ENCODE peak calls at places on chromosomes 5 and 9, in ten cellular contexts. One of them, this sample, is unnamed. For H3K27me3 and H3K36me3, the result is how much of the 10 kb centered on the place peaks cover.

GRCh38 chr9:77514886-77515711 is 133.0 kb downstream of the GNA14 start:
- DNase-seq in transverse colon: no peak
- DNase-seq in CD8-positive, alpha-beta memory T cell: no peak
- DNase-seq in BJ: peak
- DNase-seq in spleen: no peak
- DNase-seq in thyroid gland: peak
- DNase-seq in aorta: peak
- DNase-seq in brain microvascular endothelial cell: peak
- DNase-seq in kidney epithelial cell: no peak
- DNase-seq in neural progenitor cell: no peak
- DNase-seq in this sample: no peak

GRCh38 chr5:142769251-142769792 is 855 bp upstream of the ARHGAP26 start:
- DNase-seq in CD8-positive, alpha-beta memory T cell: no peak
- DNase-seq in thyroid gland: no peak
- DNase-seq in kidney epithelial cell: no peak
- DNase-seq in spleen: no peak
- DNase-seq in BJ: no peak
- DNase-seq in brain microvascular endothelial cell: peak
- DNase-seq in transverse colon: peak
- DNase-seq in aorta: no peak
- DNase-seq in neural progenitor cell: peak
- DNase-seq in this sample: no peak

GRCh38 chr9:134683714-134684374 is 42.2 kb downstream of the COL5A1 start:
- DNase-seq in BJ: no peak
- DNase-seq in brain microvascular endothelial cell: no peak
- DNase-seq in spleen: peak
- DNase-seq in thyroid gland: no peak
- DNase-seq in CD8-positive, alpha-beta memory T cell: no peak
- DNase-seq in aorta: peak
- DNase-seq in transverse colon: no peak
- DNase-seq in kidney epithelial cell: no peak
- DNase-seq in neural progenitor cell: no peak
- DNase-seq in this sample: no peak

GRCh38 chr9:123020796-123021195 is 12.7 kb upstream of the GPR21 start:
- DNase-seq in brain microvascular endothelial cell: no peak
- DNase-seq in kidney epithelial cell: no peak
- DNase-seq in BJ: no peak
- DNase-seq in transverse colon: no peak
- DNase-seq in neural progenitor cell: no peak
- DNase-seq in CD8-positive, alpha-beta memory T cell: no peak
- DNase-seq in thyroid gland: no peak
- DNase-seq in spleen: no peak
- DNase-seq in aorta: no peak
- DNase-seq in this sample: no peak

GRCh38 chr5:112570708-112571448 is 151.8 kb upstream of the EPB41L4A start:
- DNase-seq in spleen: no peak
- DNase-seq in kidney epithelial cell: no peak
- DNase-seq in aorta: no peak
- DNase-seq in CD8-positive, alpha-beta memory T cell: no peak
- DNase-seq in transverse colon: no peak
- DNase-seq in neural progenitor cell: no peak
- DNase-seq in thyroid gland: no peak
- DNase-seq in BJ: no peak
- DNase-seq in brain microvascular endothelial cell: no peak
- DNase-seq in this sample: no peak

GRCh38 chr9:130243882-130244170 is 21.7 kb upstream of the HMCN2 start:
- DNase-seq in neural progenitor cell: no peak
- DNase-seq in brain microvascular endothelial cell: no peak
- DNase-seq in aorta: no peak
- DNase-seq in kidney epithelial cell: no peak
- DNase-seq in thyroid gland: no peak
- DNase-seq in CD8-positive, alpha-beta memory T cell: no peak
- DNase-seq in spleen: peak
- DNase-seq in BJ: no peak
- DNase-seq in transverse colon: no peak
- DNase-seq in this sample: no peak

GRCh38 chr9:87206064-87206661 is 258.9 kb upstream of the GAS1 start:
- DNase-seq in thyroid gland: no peak
- DNase-seq in aorta: no peak
- DNase-seq in CD8-positive, alpha-beta memory T cell: no peak
- DNase-seq in spleen: no peak
- DNase-seq in kidney epithelial cell: no peak
- DNase-seq in transverse colon: no peak
- DNase-seq in brain microvascular endothelial cell: peak
- DNase-seq in neural progenitor cell: no peak
- DNase-seq in BJ: peak
- DNase-seq in this sample: no peak

GRCh38 chr5:59607126-59607807 is 286.3 kb downstream of the PDE4D start:
- DNase-seq in thyroid gland: no peak
- DNase-seq in transverse colon: no peak
- DNase-seq in CD8-positive, alpha-beta memory T cell: no peak
- DNase-seq in BJ: no peak
- DNase-seq in aorta: no peak
- DNase-seq in kidney epithelial cell: no peak
- DNase-seq in spleen: no peak
- DNase-seq in brain microvascular endothelial cell: no peak
- DNase-seq in neural progenitor cell: no peak
- DNase-seq in this sample: no peak

GRCh38 chr9:16267336-16268036 is 603.0 kb downstream of the BNC2 start:
- DNase-seq in spleen: no peak
- DNase-seq in kidney epithelial cell: no peak
- DNase-seq in BJ: no peak
- DNase-seq in CD8-positive, alpha-beta memory T cell: no peak
- DNase-seq in thyroid gland: peak
- DNase-seq in transverse colon: no peak
- DNase-seq in aorta: no peak
- DNase-seq in brain microvascular endothelial cell: peak
- DNase-seq in neural progenitor cell: no peak
- DNase-seq in this sample: no peak

GRCh38 chr5:155485344-155485743 is 471.8 kb downstream of the KIF4B start:
- DNase-seq in spleen: no peak
- DNase-seq in neural progenitor cell: peak
- DNase-seq in CD8-positive, alpha-beta memory T cell: no peak
- DNase-seq in transverse colon: no peak
- DNase-seq in BJ: no peak
- DNase-seq in brain microvascular endothelial cell: no peak
- DNase-seq in thyroid gland: no peak
- DNase-seq in aorta: no peak
- DNase-seq in kidney epithelial cell: no peak
- DNase-seq in this sample: no peak

GRCh38 chr9:107246259-107247254 is 36.5 kb upstream of the RAD23B start:
- DNase-seq in BJ: no peak
- DNase-seq in kidney epithelial cell: no peak
- DNase-seq in transverse colon: no peak
- DNase-seq in spleen: no peak
- DNase-seq in neural progenitor cell: peak
- DNase-seq in thyroid gland: no peak
- DNase-seq in aorta: no peak
- DNase-seq in brain microvascular endothelial cell: no peak
- DNase-seq in CD8-positive, alpha-beta memory T cell: no peak
- DNase-seq in this sample: peak

GRCh38 chr9:137982132-137982666 is 104.6 kb downstream of the CACNA1B start:
- DNase-seq in transverse colon: no peak
- DNase-seq in neural progenitor cell: no peak
- DNase-seq in BJ: no peak
- DNase-seq in CD8-positive, alpha-beta memory T cell: no peak
- DNase-seq in spleen: no peak
- DNase-seq in kidney epithelial cell: no peak
- DNase-seq in thyroid gland: no peak
- DNase-seq in brain microvascular endothelial cell: no peak
- DNase-seq in aorta: no peak
- DNase-seq in this sample: no peak

GRCh38 chr9:133118568-133118967 is 2.5 kb downstream of the RALGDS start:
- DNase-seq in thyroid gland: no peak
- DNase-seq in spleen: no peak
- DNase-seq in neural progenitor cell: no peak
- DNase-seq in BJ: no peak
- DNase-seq in transverse colon: no peak
- DNase-seq in aorta: peak
- DNase-seq in kidney epithelial cell: no peak
- DNase-seq in brain microvascular endothelial cell: no peak
- DNase-seq in CD8-positive, alpha-beta memory T cell: no peak
- DNase-seq in this sample: no peak

GRCh38 chr9:133117271-133118178 is 3.5 kb downstream of the RALGDS start:
- DNase-seq in BJ: no peak
- DNase-seq in thyroid gland: peak
- DNase-seq in brain microvascular endothelial cell: no peak
- DNase-seq in aorta: peak
- DNase-seq in spleen: peak
- DNase-seq in kidney epithelial cell: no peak
- DNase-seq in neural progenitor cell: no peak
- DNase-seq in transverse colon: no peak
- DNase-seq in CD8-positive, alpha-beta memory T cell: no peak
- DNase-seq in this sample: no peak

GRCh38 chr9:133119461-133120342 is 1.3 kb downstream of the RALGDS start:
- DNase-seq in brain microvascular endothelial cell: no peak
- DNase-seq in neural progenitor cell: peak
- DNase-seq in BJ: no peak
- DNase-seq in transverse colon: no peak
- DNase-seq in thyroid gland: no peak
- DNase-seq in spleen: no peak
- DNase-seq in CD8-positive, alpha-beta memory T cell: no peak
- DNase-seq in kidney epithelial cell: no peak
- DNase-seq in aorta: no peak
- DNase-seq in this sample: peak

GRCh38 chr9:133118179-133118520 is 2.9 kb downstream of the RALGDS start:
- DNase-seq in thyroid gland: no peak
- DNase-seq in kidney epithelial cell: no peak
- DNase-seq in spleen: peak
- DNase-seq in transverse colon: no peak
- DNase-seq in neural progenitor cell: no peak
- DNase-seq in brain microvascular endothelial cell: no peak
- DNase-seq in CD8-positive, alpha-beta memory T cell: no peak
- DNase-seq in aorta: peak
- DNase-seq in BJ: no peak
- DNase-seq in this sample: no peak

GRCh38 chr9:133119039-133119438 is 2.0 kb downstream of the RALGDS start:
- DNase-seq in neural progenitor cell: no peak
- DNase-seq in transverse colon: no peak
- DNase-seq in aorta: no peak
- DNase-seq in CD8-positive, alpha-beta memory T cell: no peak
- DNase-seq in spleen: no peak
- DNase-seq in brain microvascular endothelial cell: no peak
- DNase-seq in thyroid gland: no peak
- DNase-seq in kidney epithelial cell: no peak
- DNase-seq in BJ: no peak
- DNase-seq in this sample: no peak
- H3K4me3 ChIP-seq in neural progenitor cell: peak
- H3K4me3 ChIP-seq in transverse colon: peak
- H3K4me3 ChIP-seq in aorta: no peak
- H3K4me3 ChIP-seq in CD8-positive, alpha-beta memory T cell: no peak
- H3K4me3 ChIP-seq in spleen: peak
- H3K4me3 ChIP-seq in brain microvascular endothelial cell: no peak
- H3K4me3 ChIP-seq in thyroid gland: peak
- H3K4me3 ChIP-seq in kidney epithelial cell: no peak
- H3K4me3 ChIP-seq in BJ: peak
- H3K4me3 ChIP-seq in this sample: no peak

DNA sequence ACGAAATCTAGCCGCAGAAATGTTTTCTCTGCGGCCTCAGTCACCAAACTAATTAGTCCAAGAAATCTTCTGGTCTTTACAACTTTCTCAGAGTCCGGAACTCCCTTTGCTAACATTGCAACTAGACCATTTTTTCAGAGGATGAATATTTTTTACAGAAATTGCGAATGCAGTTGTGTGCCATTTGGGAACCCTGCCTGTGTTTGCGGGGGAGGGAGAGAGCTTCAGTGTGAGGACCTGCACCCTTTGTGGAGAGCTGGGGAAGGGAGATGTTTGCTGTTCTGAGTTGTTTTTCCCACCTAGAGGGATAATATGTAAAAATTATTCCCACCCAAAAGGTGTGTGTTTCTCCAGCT is 2.1 kb downstream of the IRX1 start:
- DNase-seq in brain microvascular endothelial cell: no peak
- DNase-seq in thyroid gland: no peak
- DNase-seq in CD8-positive, alpha-beta memory T cell: no peak
- DNase-seq in BJ: no peak
- DNase-seq in kidney epithelial cell: no peak
- DNase-seq in spleen: no peak
- DNase-seq in transverse colon: no peak
- DNase-seq in aorta: no peak
- DNase-seq in neural progenitor cell: no peak
- DNase-seq in this sample: no peak
- H3K27me3 ChIP-seq in brain microvascular endothelial cell: half or more
- H3K27me3 ChIP-seq in thyroid gland: half or more
- H3K27me3 ChIP-seq in CD8-positive, alpha-beta memory T cell: under half
- H3K27me3 ChIP-seq in BJ: under half
- H3K27me3 ChIP-seq in kidney epithelial cell: half or more
- H3K27me3 ChIP-seq in spleen: half or more
- H3K27me3 ChIP-seq in transverse colon: half or more
- H3K27me3 ChIP-seq in aorta: under half
- H3K27me3 ChIP-seq in neural progenitor cell: half or more
- H3K27me3 ChIP-seq in this sample: half or more

DNA sequence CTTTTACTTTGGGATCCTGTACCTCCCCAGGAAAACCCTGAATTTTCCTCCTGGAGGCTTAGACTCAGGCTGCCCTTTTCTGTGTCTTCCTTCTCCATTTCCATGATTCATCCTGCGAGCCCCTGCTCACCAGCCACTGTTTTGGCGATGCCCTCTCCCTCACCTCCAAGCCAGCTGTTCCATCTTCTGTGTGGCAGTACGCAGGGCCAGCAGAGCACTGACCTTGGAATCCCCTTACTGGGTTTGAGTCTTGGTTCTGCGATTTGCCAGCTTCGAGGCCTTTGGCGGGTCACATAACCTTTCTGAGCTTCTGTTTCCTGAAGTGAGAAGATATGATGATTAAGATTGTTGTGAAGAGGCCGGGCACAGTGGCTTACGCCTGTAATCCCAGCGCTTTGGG is 7.2 kb downstream of the PPARGC1B start:
- DNase-seq in kidney epithelial cell: no peak
- DNase-seq in aorta: no peak
- DNase-seq in CD8-positive, alpha-beta memory T cell: no peak
- DNase-seq in spleen: no peak
- DNase-seq in transverse colon: no peak
- DNase-seq in brain microvascular endothelial cell: no peak
- DNase-seq in neural progenitor cell: no peak
- DNase-seq in BJ: no peak
- DNase-seq in thyroid gland: no peak
- DNase-seq in this sample: no peak
- H3K36me3 ChIP-seq in kidney epithelial cell: under half
- H3K36me3 ChIP-seq in aorta: under half
- H3K36me3 ChIP-seq in CD8-positive, alpha-beta memory T cell: under half
- H3K36me3 ChIP-seq in spleen: under half
- H3K36me3 ChIP-seq in transverse colon: under half
- H3K36me3 ChIP-seq in brain microvascular endothelial cell: under half
- H3K36me3 ChIP-seq in neural progenitor cell: under half
- H3K36me3 ChIP-seq in BJ: under half
- H3K36me3 ChIP-seq in thyroid gland: under half
- H3K36me3 ChIP-seq in this sample: under half

DNA sequence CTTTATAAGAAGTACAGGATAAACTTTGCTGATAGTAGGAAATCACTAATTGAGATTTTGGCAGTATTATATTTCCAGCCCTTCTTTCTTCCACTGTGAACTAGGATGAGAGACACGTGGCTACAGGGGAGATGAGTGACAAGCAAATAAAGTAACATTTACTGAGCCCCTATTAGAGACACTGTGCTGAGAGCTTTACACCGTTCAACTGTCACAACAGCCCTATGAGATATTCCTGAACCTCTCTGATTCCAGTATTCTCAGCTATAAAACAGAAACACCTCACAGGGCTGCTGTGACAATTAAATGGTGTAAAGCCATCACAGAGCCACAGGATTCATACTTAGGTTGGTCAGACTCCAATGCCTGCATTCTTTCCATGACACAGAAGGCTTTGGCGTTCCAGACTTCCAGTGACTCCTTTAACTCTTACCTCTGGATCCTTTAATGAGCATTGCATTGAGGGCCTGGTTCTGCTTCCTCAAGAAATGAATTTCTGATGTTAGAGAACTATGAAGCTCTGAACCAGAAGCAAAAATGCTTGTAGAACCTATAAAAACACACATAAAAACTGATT is 169.0 kb downstream of the CDK5RAP2 start:
- DNase-seq in transverse colon: no peak
- DNase-seq in spleen: no peak
- DNase-seq in kidney epithelial cell: no peak
- DNase-seq in brain microvascular endothelial cell: no peak
- DNase-seq in thyroid gland: no peak
- DNase-seq in aorta: no peak
- DNase-seq in BJ: no peak
- DNase-seq in neural progenitor cell: no peak
- DNase-seq in CD8-positive, alpha-beta memory T cell: no peak
- DNase-seq in this sample: no peak
- H3K4me3 ChIP-seq in transverse colon: no peak
- H3K4me3 ChIP-seq in spleen: no peak
- H3K4me3 ChIP-seq in kidney epithelial cell: no peak
- H3K4me3 ChIP-seq in brain microvascular endothelial cell: no peak
- H3K4me3 ChIP-seq in thyroid gland: no peak
- H3K4me3 ChIP-seq in aorta: no peak
- H3K4me3 ChIP-seq in BJ: no peak
- H3K4me3 ChIP-seq in neural progenitor cell: no peak
- H3K4me3 ChIP-seq in CD8-positive, alpha-beta memory T cell: no peak
- H3K4me3 ChIP-seq in this sample: no peak